ENCODE peak calls at places on chromosomes 2 and 18, in six cellular contexts. One of them, this sample, is unnamed.

GRCh38 chr2:161416294-161416632 is at the start of gene TBR1:
- DNase-seq in fibroblast of pulmonary artery: no peak
- DNase-seq in CD4-positive, CD25-positive, alpha-beta regulatory T cell: no peak
- DNase-seq in Panc1: no peak
- DNase-seq in brain microvascular endothelial cell: no peak
- DNase-seq in esophagus squamous epithelium: no peak
- DNase-seq in this sample: no peak

GRCh38 chr18:363327-364115 is 95.7 kb upstream of the THOC1 start:
- DNase-seq in fibroblast of pulmonary artery: peak; percentile 32
- DNase-seq in CD4-positive, CD25-positive, alpha-beta regulatory T cell: no peak
- DNase-seq in Panc1: no peak
- DNase-seq in brain microvascular endothelial cell: no peak
- DNase-seq in esophagus squamous epithelium: no peak
- DNase-seq in this sample: no peak

GRCh38 chr2:44352510-44352909 is 8.8 kb downstream of the PREPL start:
- DNase-seq in fibroblast of pulmonary artery: no peak
- DNase-seq in CD4-positive, CD25-positive, alpha-beta regulatory T cell: no peak
- DNase-seq in Panc1: no peak
- DNase-seq in brain microvascular endothelial cell: no peak
- DNase-seq in esophagus squamous epithelium: no peak
- DNase-seq in this sample: no peak

GRCh38 chr18:3520230-3521085 is 70.5 kb downstream of the TGIF1 start:
- DNase-seq in fibroblast of pulmonary artery: no peak
- DNase-seq in CD4-positive, CD25-positive, alpha-beta regulatory T cell: no peak
- DNase-seq in Panc1: no peak
- DNase-seq in brain microvascular endothelial cell: no peak
- DNase-seq in esophagus squamous epithelium: no peak
- DNase-seq in this sample: no peak

GRCh38 chr2:200650195-200650594 is 64.4 kb downstream of the AOX1 start:
- DNase-seq in fibroblast of pulmonary artery: no peak
- DNase-seq in CD4-positive, CD25-positive, alpha-beta regulatory T cell: no peak
- DNase-seq in Panc1: no peak
- DNase-seq in brain microvascular endothelial cell: no peak
- DNase-seq in esophagus squamous epithelium: no peak
- DNase-seq in this sample: no peak

GRCh38 chr2:128792476-128793054 is 473.9 kb upstream of the HS6ST1 start:
- DNase-seq in fibroblast of pulmonary artery: no peak
- DNase-seq in CD4-positive, CD25-positive, alpha-beta regulatory T cell: no peak
- DNase-seq in Panc1: no peak
- DNase-seq in brain microvascular endothelial cell: no peak
- DNase-seq in esophagus squamous epithelium: no peak
- DNase-seq in this sample: no peak

GRCh38 chr2:120451334-120451733 is 105.4 kb downstream of the INHBB start:
- DNase-seq in fibroblast of pulmonary artery: no peak
- DNase-seq in CD4-positive, CD25-positive, alpha-beta regulatory T cell: no peak
- DNase-seq in Panc1: no peak
- DNase-seq in brain microvascular endothelial cell: no peak
- DNase-seq in esophagus squamous epithelium: no peak
- DNase-seq in this sample: no peak

GRCh38 chr2:176383100-176383499 is 113.9 kb downstream of the MTX2 start:
- DNase-seq in fibroblast of pulmonary artery: no peak
- DNase-seq in CD4-positive, CD25-positive, alpha-beta regulatory T cell: no peak
- DNase-seq in Panc1: no peak
- DNase-seq in brain microvascular endothelial cell: no peak
- DNase-seq in esophagus squamous epithelium: no peak
- DNase-seq in this sample: no peak

GRCh38 chr18:52288403-52289004 is 51.5 kb upstream of the DCC start:
- DNase-seq in fibroblast of pulmonary artery: peak; percentile 20
- DNase-seq in CD4-positive, CD25-positive, alpha-beta regulatory T cell: peak; percentile 11
- DNase-seq in Panc1: peak; percentile 8
- DNase-seq in brain microvascular endothelial cell: no peak
- DNase-seq in esophagus squamous epithelium: no peak
- DNase-seq in this sample: peak; percentile 31

GRCh38 chr18:75282746-75283145 is 72.1 kb downstream of the TSHZ1 start:
- DNase-seq in fibroblast of pulmonary artery: no peak
- DNase-seq in CD4-positive, CD25-positive, alpha-beta regulatory T cell: no peak
- DNase-seq in Panc1: no peak
- DNase-seq in brain microvascular endothelial cell: no peak
- DNase-seq in esophagus squamous epithelium: no peak
- DNase-seq in this sample: no peak
- H3K4me3 ChIP-seq in fibroblast of pulmonary artery: no peak overlapping the region
- H3K4me3 ChIP-seq in CD4-positive, CD25-positive, alpha-beta regulatory T cell: no peak overlapping the region
- H3K4me3 ChIP-seq in Panc1: no peak overlapping the region
- H3K4me3 ChIP-seq in brain microvascular endothelial cell: no peak overlapping the region
- H3K4me3 ChIP-seq in esophagus squamous epithelium: no peak overlapping the region
- H3K4me3 ChIP-seq in this sample: no peak overlapping the region

GRCh38 chr2:25377822-25378421 is 36.2 kb upstream of the DNMT3A start:
- DNase-seq in fibroblast of pulmonary artery: no peak
- DNase-seq in CD4-positive, CD25-positive, alpha-beta regulatory T cell: no peak
- DNase-seq in Panc1: no peak
- DNase-seq in brain microvascular endothelial cell: no peak
- DNase-seq in esophagus squamous epithelium: no peak
- DNase-seq in this sample: no peak

GRCh38 chr2:25375989-25376545 is 34.3 kb upstream of the DNMT3A start:
- DNase-seq in fibroblast of pulmonary artery: no peak
- DNase-seq in CD4-positive, CD25-positive, alpha-beta regulatory T cell: no peak
- DNase-seq in Panc1: no peak
- DNase-seq in brain microvascular endothelial cell: no peak
- DNase-seq in esophagus squamous epithelium: no peak
- DNase-seq in this sample: no peak

GRCh38 chr2:25378731-25379490 is 37.2 kb upstream of the DNMT3A start:
- DNase-seq in fibroblast of pulmonary artery: peak; percentile 5
- DNase-seq in CD4-positive, CD25-positive, alpha-beta regulatory T cell: no peak
- DNase-seq in Panc1: no peak
- DNase-seq in brain microvascular endothelial cell: no peak
- DNase-seq in esophagus squamous epithelium: no peak
- DNase-seq in this sample: no peak

GRCh38 chr2:25375371-25375988 is 33.8 kb upstream of the DNMT3A start:
- DNase-seq in fibroblast of pulmonary artery: no peak
- DNase-seq in CD4-positive, CD25-positive, alpha-beta regulatory T cell: no peak
- DNase-seq in Panc1: no peak
- DNase-seq in brain microvascular endothelial cell: no peak
- DNase-seq in esophagus squamous epithelium: no peak
- DNase-seq in this sample: no peak

GRCh38 chr2:25376750-25377621 is 35.3 kb upstream of the DNMT3A start:
- DNase-seq in fibroblast of pulmonary artery: peak; percentile 81
- DNase-seq in CD4-positive, CD25-positive, alpha-beta regulatory T cell: peak; percentile 96
- DNase-seq in Panc1: peak; percentile 39
- DNase-seq in brain microvascular endothelial cell: peak; percentile 77
- DNase-seq in esophagus squamous epithelium: peak; percentile 54
- DNase-seq in this sample: peak; percentile 76
- H3K4me3 ChIP-seq in fibroblast of pulmonary artery: peak overlapping the region; percentile 36
- H3K4me3 ChIP-seq in CD4-positive, CD25-positive, alpha-beta regulatory T cell: peak overlapping the region; percentile 34
- H3K4me3 ChIP-seq in Panc1: peak overlapping the region; percentile 41
- H3K4me3 ChIP-seq in brain microvascular endothelial cell: peak overlapping the region; percentile 26
- H3K4me3 ChIP-seq in esophagus squamous epithelium: peak overlapping the region; percentile 22
- H3K4me3 ChIP-seq in this sample: peak overlapping the region; percentile 39

GRCh38 chr18:57668021-57668420 is 46.4 kb upstream of the NARS1 start:
- DNase-seq in fibroblast of pulmonary artery: no peak
- DNase-seq in CD4-positive, CD25-positive, alpha-beta regulatory T cell: no peak
- DNase-seq in Panc1: no peak
- DNase-seq in brain microvascular endothelial cell: no peak
- DNase-seq in esophagus squamous epithelium: no peak
- DNase-seq in this sample: no peak

GRCh38 chr18:57660961-57661360 is 39.3 kb upstream of the NARS1 start:
- DNase-seq in fibroblast of pulmonary artery: peak; percentile 75
- DNase-seq in CD4-positive, CD25-positive, alpha-beta regulatory T cell: no peak
- DNase-seq in Panc1: no peak
- DNase-seq in brain microvascular endothelial cell: peak; percentile 86
- DNase-seq in esophagus squamous epithelium: no peak
- DNase-seq in this sample: no peak

GRCh38 chr18:57664600-57665165 is 43.0 kb upstream of the NARS1 start:
- DNase-seq in fibroblast of pulmonary artery: no peak
- DNase-seq in CD4-positive, CD25-positive, alpha-beta regulatory T cell: no peak
- DNase-seq in Panc1: no peak
- DNase-seq in brain microvascular endothelial cell: no peak
- DNase-seq in esophagus squamous epithelium: no peak
- DNase-seq in this sample: no peak

GRCh38 chr18:57670046-57670445 is 48.4 kb upstream of the NARS1 start:
- DNase-seq in fibroblast of pulmonary artery: no peak
- DNase-seq in CD4-positive, CD25-positive, alpha-beta regulatory T cell: no peak
- DNase-seq in Panc1: no peak
- DNase-seq in brain microvascular endothelial cell: no peak
- DNase-seq in esophagus squamous epithelium: no peak
- DNase-seq in this sample: no peak

GRCh38 chr18:57666818-57667497 is 45.3 kb upstream of the NARS1 start:
- DNase-seq in fibroblast of pulmonary artery: peak; percentile 71
- DNase-seq in CD4-positive, CD25-positive, alpha-beta regulatory T cell: no peak
- DNase-seq in Panc1: no peak
- DNase-seq in brain microvascular endothelial cell: peak; percentile 15
- DNase-seq in esophagus squamous epithelium: no peak
- DNase-seq in this sample: no peak
- H3K4me3 ChIP-seq in fibroblast of pulmonary artery: no peak overlapping the region
- H3K4me3 ChIP-seq in CD4-positive, CD25-positive, alpha-beta regulatory T cell: no peak overlapping the region
- H3K4me3 ChIP-seq in Panc1: no peak overlapping the region
- H3K4me3 ChIP-seq in brain microvascular endothelial cell: no peak overlapping the region
- H3K4me3 ChIP-seq in esophagus squamous epithelium: no peak overlapping the region
- H3K4me3 ChIP-seq in this sample: no peak overlapping the region

DNA sequence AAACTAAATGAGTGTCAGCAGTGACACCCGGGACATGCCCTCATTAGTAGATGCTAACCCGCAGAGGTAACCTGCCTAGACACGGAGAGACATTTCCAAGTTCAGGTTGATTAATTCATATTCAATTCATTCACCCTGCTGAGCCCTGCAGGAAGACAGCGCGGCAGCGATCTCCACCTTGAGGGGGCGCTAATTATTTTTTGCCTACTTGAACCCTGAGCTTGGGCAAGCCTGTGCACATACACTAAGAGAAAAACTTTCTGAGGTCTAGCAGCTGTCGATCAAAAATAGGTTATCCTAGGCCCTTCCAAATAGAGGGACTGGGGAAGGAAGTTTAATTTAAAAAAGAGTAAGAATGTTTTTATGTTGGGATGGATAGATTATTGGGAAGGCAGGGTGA is 1.3 kb upstream of the LYPD6 start:
- DNase-seq in fibroblast of pulmonary artery: no peak
- DNase-seq in CD4-positive, CD25-positive, alpha-beta regulatory T cell: no peak
- DNase-seq in Panc1: no peak
- DNase-seq in brain microvascular endothelial cell: no peak
- DNase-seq in esophagus squamous epithelium: no peak
- DNase-seq in this sample: no peak
- H3K4me3 ChIP-seq in fibroblast of pulmonary artery: no peak overlapping the region
- H3K4me3 ChIP-seq in CD4-positive, CD25-positive, alpha-beta regulatory T cell: no peak overlapping the region
- H3K4me3 ChIP-seq in Panc1: no peak overlapping the region
- H3K4me3 ChIP-seq in brain microvascular endothelial cell: peak overlapping the region; percentile 59
- H3K4me3 ChIP-seq in esophagus squamous epithelium: peak overlapping the region; percentile 70
- H3K4me3 ChIP-seq in this sample: peak overlapping the region; percentile 85

GRCh38 chr2:54122939-54123338 is 7.5 kb downstream of the ACYP2 start:
- DNase-seq in fibroblast of pulmonary artery: peak; percentile 51
- DNase-seq in CD4-positive, CD25-positive, alpha-beta regulatory T cell: no peak
- DNase-seq in Panc1: no peak
- DNase-seq in brain microvascular endothelial cell: peak; percentile 76
- DNase-seq in esophagus squamous epithelium: no peak
- DNase-seq in this sample: peak; percentile 12
- H3K4me3 ChIP-seq in fibroblast of pulmonary artery: no peak overlapping the region
- H3K4me3 ChIP-seq in CD4-positive, CD25-positive, alpha-beta regulatory T cell: no peak overlapping the region
- H3K4me3 ChIP-seq in Panc1: no peak overlapping the region
- H3K4me3 ChIP-seq in brain microvascular endothelial cell: no peak overlapping the region
- H3K4me3 ChIP-seq in esophagus squamous epithelium: no peak overlapping the region
- H3K4me3 ChIP-seq in this sample: no peak overlapping the region

GRCh38 chr2:40450066-40450841 is 1.6 kb downstream of the SLC8A1 start:
- DNase-seq in fibroblast of pulmonary artery: peak; percentile 30
- DNase-seq in CD4-positive, CD25-positive, alpha-beta regulatory T cell: peak; percentile 23
- DNase-seq in Panc1: no peak
- DNase-seq in brain microvascular endothelial cell: peak; percentile 31
- DNase-seq in esophagus squamous epithelium: no peak
- DNase-seq in this sample: no peak
- H3K4me3 ChIP-seq in fibroblast of pulmonary artery: peak overlapping the region; percentile 67
- H3K4me3 ChIP-seq in CD4-positive, CD25-positive, alpha-beta regulatory T cell: no peak overlapping the region
- H3K4me3 ChIP-seq in Panc1: peak overlapping the region; percentile 51
- H3K4me3 ChIP-seq in brain microvascular endothelial cell: peak overlapping the region; percentile 76
- H3K4me3 ChIP-seq in esophagus squamous epithelium: peak overlapping the region; percentile 50
- H3K4me3 ChIP-seq in this sample: peak overlapping the region; percentile 65

DNA sequence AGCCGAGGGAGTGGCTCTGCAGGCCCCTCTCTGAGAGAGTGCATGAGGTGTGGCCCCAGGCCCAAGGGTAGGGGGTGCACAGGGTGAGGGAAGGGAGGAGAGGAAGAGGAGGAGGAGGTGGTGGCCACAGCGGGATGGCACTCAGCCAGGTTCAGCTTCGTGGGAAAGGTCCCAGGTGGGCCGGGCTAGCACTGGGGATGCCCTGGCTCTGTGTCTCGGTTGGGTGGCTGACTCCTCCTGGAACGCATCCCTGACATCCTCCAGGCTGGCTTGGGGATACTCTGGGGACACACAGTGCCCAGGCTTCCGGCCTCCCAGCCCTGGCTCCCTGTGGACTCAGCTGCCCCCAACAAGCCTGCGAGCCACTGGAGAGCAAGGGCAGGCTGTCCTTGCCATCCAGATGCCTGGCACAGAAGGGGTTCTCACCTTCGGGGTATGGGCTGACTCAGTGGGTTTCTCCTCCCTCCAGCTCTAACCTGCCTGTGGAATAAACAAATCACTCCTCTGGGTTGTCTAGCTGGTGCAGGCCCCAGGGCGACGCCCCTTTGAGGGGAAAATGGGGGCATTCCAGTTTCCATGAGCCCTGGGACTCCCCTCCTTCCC is 582 bp upstream of the ZAP70 start:
- DNase-seq in fibroblast of pulmonary artery: no peak
- DNase-seq in CD4-positive, CD25-positive, alpha-beta regulatory T cell: no peak
- DNase-seq in Panc1: no peak
- DNase-seq in brain microvascular endothelial cell: no peak
- DNase-seq in esophagus squamous epithelium: no peak
- DNase-seq in this sample: no peak
- H3K4me3 ChIP-seq in fibroblast of pulmonary artery: no peak overlapping the region
- H3K4me3 ChIP-seq in CD4-positive, CD25-positive, alpha-beta regulatory T cell: peak overlapping the region; percentile 93
- H3K4me3 ChIP-seq in Panc1: no peak overlapping the region
- H3K4me3 ChIP-seq in brain microvascular endothelial cell: no peak overlapping the region
- H3K4me3 ChIP-seq in esophagus squamous epithelium: no peak overlapping the region
- H3K4me3 ChIP-seq in this sample: no peak overlapping the region

DNA sequence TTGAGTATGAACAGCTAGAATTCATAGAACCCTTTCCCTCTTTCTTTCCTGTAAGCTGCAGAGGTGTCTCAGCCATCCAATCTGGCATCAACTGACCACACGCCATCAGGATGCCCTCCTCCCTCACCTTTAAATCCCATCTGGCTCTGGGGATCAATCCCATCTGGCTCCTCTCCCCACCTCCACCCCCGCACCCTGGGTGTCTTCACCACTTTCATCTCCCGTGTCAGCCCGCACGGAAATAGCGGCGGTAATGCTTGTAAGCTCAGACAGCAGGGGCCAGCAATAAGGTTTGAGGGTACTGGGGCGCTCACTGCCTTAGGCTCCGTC is 508 bp upstream of the TUBA4B start:
- DNase-seq in fibroblast of pulmonary artery: no peak
- DNase-seq in CD4-positive, CD25-positive, alpha-beta regulatory T cell: no peak
- DNase-seq in Panc1: no peak
- DNase-seq in brain microvascular endothelial cell: no peak
- DNase-seq in esophagus squamous epithelium: no peak
- DNase-seq in this sample: no peak
- H3K4me3 ChIP-seq in fibroblast of pulmonary artery: peak overlapping the region; percentile 65
- H3K4me3 ChIP-seq in CD4-positive, CD25-positive, alpha-beta regulatory T cell: peak overlapping the region; percentile 92
- H3K4me3 ChIP-seq in Panc1: peak overlapping the region; percentile 68
- H3K4me3 ChIP-seq in brain microvascular endothelial cell: peak overlapping the region; percentile 49
- H3K4me3 ChIP-seq in esophagus squamous epithelium: peak overlapping the region; percentile 69
- H3K4me3 ChIP-seq in this sample: peak overlapping the region; percentile 87

This sample was measured in PC-9.